ENCODE peak calls at places on chromosomes 12 and 14, in ten cellular contexts. One of them, this sample, is unnamed.

GRCh38 chr12:51932218-51933076 is 19.1 kb upstream of the ACVR1B start:
- DNase-seq in activated CD4-positive, CD25-positive, alpha-beta regulatory T cell treated with anti-CD3 and anti-CD28 coated beads, Interleukin-2, amount 50 U/mL, for 16 hours: no peak
- DNase-seq in stimulated activated CD4-positive, alpha-beta T cell treated with anti-CD3 and anti-CD28 coated beads, Interleukin-4, amount 100 ng/mL, for 1 hour: no peak
- DNase-seq in A673: no peak
- DNase-seq in left cardiac atrium: no peak
- DNase-seq in neural progenitor cell: no peak
- DNase-seq in GF-D8: no peak
- DNase-seq in activated T-cell treated with anti-CD3 and anti-CD28 coated beads, Interleukin-2, amount 50 U/mL, for 4 hours: no peak
- DNase-seq in T follicular helper cell: no peak
- DNase-seq in T-helper 9 cell: no peak
- DNase-seq in this sample: no peak

GRCh38 chr14:95895720-95896119 is 19.1 kb downstream of the TUNAR start:
- DNase-seq in activated CD4-positive, CD25-positive, alpha-beta regulatory T cell treated with anti-CD3 and anti-CD28 coated beads, Interleukin-2, amount 50 U/mL, for 16 hours: no peak
- DNase-seq in stimulated activated CD4-positive, alpha-beta T cell treated with anti-CD3 and anti-CD28 coated beads, Interleukin-4, amount 100 ng/mL, for 1 hour: peak; percentile 8
- DNase-seq in A673: peak; percentile 23
- DNase-seq in left cardiac atrium: no peak
- DNase-seq in neural progenitor cell: peak; percentile 63
- DNase-seq in GF-D8: no peak
- DNase-seq in activated T-cell treated with anti-CD3 and anti-CD28 coated beads, Interleukin-2, amount 50 U/mL, for 4 hours: no peak
- DNase-seq in T follicular helper cell: no peak
- DNase-seq in T-helper 9 cell: no peak
- DNase-seq in this sample: no peak

GRCh38 chr12:121916719-121917118 is 1.7 kb upstream of the CFAP251 start:
- DNase-seq in activated CD4-positive, CD25-positive, alpha-beta regulatory T cell treated with anti-CD3 and anti-CD28 coated beads, Interleukin-2, amount 50 U/mL, for 16 hours: no peak
- DNase-seq in stimulated activated CD4-positive, alpha-beta T cell treated with anti-CD3 and anti-CD28 coated beads, Interleukin-4, amount 100 ng/mL, for 1 hour: no peak
- DNase-seq in A673: peak; percentile 72
- DNase-seq in left cardiac atrium: no peak
- DNase-seq in neural progenitor cell: peak; percentile 74
- DNase-seq in GF-D8: no peak
- DNase-seq in activated T-cell treated with anti-CD3 and anti-CD28 coated beads, Interleukin-2, amount 50 U/mL, for 4 hours: no peak
- DNase-seq in T follicular helper cell: no peak
- DNase-seq in T-helper 9 cell: no peak
- DNase-seq in this sample: peak; percentile 28

GRCh38 chr12:79452906-79453305 is 237.9 kb downstream of the PAWR start:
- DNase-seq in activated CD4-positive, CD25-positive, alpha-beta regulatory T cell treated with anti-CD3 and anti-CD28 coated beads, Interleukin-2, amount 50 U/mL, for 16 hours: no peak
- DNase-seq in stimulated activated CD4-positive, alpha-beta T cell treated with anti-CD3 and anti-CD28 coated beads, Interleukin-4, amount 100 ng/mL, for 1 hour: no peak
- DNase-seq in A673: no peak
- DNase-seq in left cardiac atrium: no peak
- DNase-seq in neural progenitor cell: no peak
- DNase-seq in GF-D8: no peak
- DNase-seq in activated T-cell treated with anti-CD3 and anti-CD28 coated beads, Interleukin-2, amount 50 U/mL, for 4 hours: no peak
- DNase-seq in T follicular helper cell: no peak
- DNase-seq in T-helper 9 cell: no peak
- DNase-seq in this sample: no peak

GRCh38 chr12:101839324-101840283 is 8.8 kb upstream of the GNPTAB start:
- DNase-seq in activated CD4-positive, CD25-positive, alpha-beta regulatory T cell treated with anti-CD3 and anti-CD28 coated beads, Interleukin-2, amount 50 U/mL, for 16 hours: peak; percentile 37
- DNase-seq in stimulated activated CD4-positive, alpha-beta T cell treated with anti-CD3 and anti-CD28 coated beads, Interleukin-4, amount 100 ng/mL, for 1 hour: peak; percentile 56
- DNase-seq in A673: peak; percentile 73
- DNase-seq in left cardiac atrium: peak; percentile 55
- DNase-seq in neural progenitor cell: peak; percentile 64
- DNase-seq in GF-D8: peak; percentile 24
- DNase-seq in activated T-cell treated with anti-CD3 and anti-CD28 coated beads, Interleukin-2, amount 50 U/mL, for 4 hours: peak; percentile 67
- DNase-seq in T follicular helper cell: peak; percentile 65
- DNase-seq in T-helper 9 cell: peak; percentile 60
- DNase-seq in this sample: peak; percentile 58

GRCh38 chr14:69803753-69804152 is 6.7 kb upstream of the SLC10A1 start:
- DNase-seq in activated CD4-positive, CD25-positive, alpha-beta regulatory T cell treated with anti-CD3 and anti-CD28 coated beads, Interleukin-2, amount 50 U/mL, for 16 hours: no peak
- DNase-seq in stimulated activated CD4-positive, alpha-beta T cell treated with anti-CD3 and anti-CD28 coated beads, Interleukin-4, amount 100 ng/mL, for 1 hour: no peak
- DNase-seq in A673: no peak
- DNase-seq in left cardiac atrium: no peak
- DNase-seq in neural progenitor cell: no peak
- DNase-seq in GF-D8: no peak
- DNase-seq in activated T-cell treated with anti-CD3 and anti-CD28 coated beads, Interleukin-2, amount 50 U/mL, for 4 hours: no peak
- DNase-seq in T follicular helper cell: no peak
- DNase-seq in T-helper 9 cell: no peak
- DNase-seq in this sample: no peak

GRCh38 chr14:96303981-96304380 is 48.0 kb downstream of the BDKRB1 start:
- DNase-seq in activated CD4-positive, CD25-positive, alpha-beta regulatory T cell treated with anti-CD3 and anti-CD28 coated beads, Interleukin-2, amount 50 U/mL, for 16 hours: no peak
- DNase-seq in stimulated activated CD4-positive, alpha-beta T cell treated with anti-CD3 and anti-CD28 coated beads, Interleukin-4, amount 100 ng/mL, for 1 hour: no peak
- DNase-seq in A673: no peak
- DNase-seq in left cardiac atrium: no peak
- DNase-seq in neural progenitor cell: no peak
- DNase-seq in GF-D8: no peak
- DNase-seq in activated T-cell treated with anti-CD3 and anti-CD28 coated beads, Interleukin-2, amount 50 U/mL, for 4 hours: no peak
- DNase-seq in T follicular helper cell: no peak
- DNase-seq in T-helper 9 cell: no peak
- DNase-seq in this sample: no peak

GRCh38 chr12:96501139-96501741 is 11.9 kb downstream of the CFAP54 start:
- DNase-seq in activated CD4-positive, CD25-positive, alpha-beta regulatory T cell treated with anti-CD3 and anti-CD28 coated beads, Interleukin-2, amount 50 U/mL, for 16 hours: no peak
- DNase-seq in stimulated activated CD4-positive, alpha-beta T cell treated with anti-CD3 and anti-CD28 coated beads, Interleukin-4, amount 100 ng/mL, for 1 hour: no peak
- DNase-seq in A673: peak; percentile 48
- DNase-seq in left cardiac atrium: peak; percentile 58
- DNase-seq in neural progenitor cell: no peak
- DNase-seq in GF-D8: no peak
- DNase-seq in activated T-cell treated with anti-CD3 and anti-CD28 coated beads, Interleukin-2, amount 50 U/mL, for 4 hours: no peak
- DNase-seq in T follicular helper cell: no peak
- DNase-seq in T-helper 9 cell: no peak
- DNase-seq in this sample: no peak

GRCh38 chr12:66132408-66132807 is 1.9 kb upstream of the LLPH start:
- DNase-seq in activated CD4-positive, CD25-positive, alpha-beta regulatory T cell treated with anti-CD3 and anti-CD28 coated beads, Interleukin-2, amount 50 U/mL, for 16 hours: no peak
- DNase-seq in stimulated activated CD4-positive, alpha-beta T cell treated with anti-CD3 and anti-CD28 coated beads, Interleukin-4, amount 100 ng/mL, for 1 hour: no peak
- DNase-seq in A673: peak; percentile 38
- DNase-seq in left cardiac atrium: no peak
- DNase-seq in neural progenitor cell: no peak
- DNase-seq in GF-D8: no peak
- DNase-seq in activated T-cell treated with anti-CD3 and anti-CD28 coated beads, Interleukin-2, amount 50 U/mL, for 4 hours: no peak
- DNase-seq in T follicular helper cell: no peak
- DNase-seq in T-helper 9 cell: no peak
- DNase-seq in this sample: no peak

GRCh38 chr14:85461432-85462133 is 68.4 kb upstream of the FLRT2 start:
- DNase-seq in activated CD4-positive, CD25-positive, alpha-beta regulatory T cell treated with anti-CD3 and anti-CD28 coated beads, Interleukin-2, amount 50 U/mL, for 16 hours: no peak
- DNase-seq in stimulated activated CD4-positive, alpha-beta T cell treated with anti-CD3 and anti-CD28 coated beads, Interleukin-4, amount 100 ng/mL, for 1 hour: no peak
- DNase-seq in A673: no peak
- DNase-seq in left cardiac atrium: no peak
- DNase-seq in neural progenitor cell: no peak
- DNase-seq in GF-D8: no peak
- DNase-seq in activated T-cell treated with anti-CD3 and anti-CD28 coated beads, Interleukin-2, amount 50 U/mL, for 4 hours: no peak
- DNase-seq in T follicular helper cell: no peak
- DNase-seq in T-helper 9 cell: no peak
- DNase-seq in this sample: no peak

GRCh38 chr12:76010732-76011458 is 20.7 kb downstream of the PHLDA1 start:
- DNase-seq in activated CD4-positive, CD25-positive, alpha-beta regulatory T cell treated with anti-CD3 and anti-CD28 coated beads, Interleukin-2, amount 50 U/mL, for 16 hours: no peak
- DNase-seq in stimulated activated CD4-positive, alpha-beta T cell treated with anti-CD3 and anti-CD28 coated beads, Interleukin-4, amount 100 ng/mL, for 1 hour: no peak
- DNase-seq in A673: no peak
- DNase-seq in left cardiac atrium: no peak
- DNase-seq in neural progenitor cell: peak; percentile 25
- DNase-seq in GF-D8: no peak
- DNase-seq in activated T-cell treated with anti-CD3 and anti-CD28 coated beads, Interleukin-2, amount 50 U/mL, for 4 hours: no peak
- DNase-seq in T follicular helper cell: no peak
- DNase-seq in T-helper 9 cell: no peak
- DNase-seq in this sample: no peak

GRCh38 chr14:95515523-95516517 is 630 bp downstream of the SYNE3 start:
- DNase-seq in activated CD4-positive, CD25-positive, alpha-beta regulatory T cell treated with anti-CD3 and anti-CD28 coated beads, Interleukin-2, amount 50 U/mL, for 16 hours: peak; percentile 65
- DNase-seq in stimulated activated CD4-positive, alpha-beta T cell treated with anti-CD3 and anti-CD28 coated beads, Interleukin-4, amount 100 ng/mL, for 1 hour: peak; percentile 84
- DNase-seq in A673: peak; percentile 82
- DNase-seq in left cardiac atrium: peak; percentile 79
- DNase-seq in neural progenitor cell: peak; percentile 82
- DNase-seq in GF-D8: peak; percentile 45
- DNase-seq in activated T-cell treated with anti-CD3 and anti-CD28 coated beads, Interleukin-2, amount 50 U/mL, for 4 hours: peak; percentile 77
- DNase-seq in T follicular helper cell: peak; percentile 73
- DNase-seq in T-helper 9 cell: peak; percentile 82
- DNase-seq in this sample: peak; percentile 75

GRCh38 chr12:10167588-10167987 is 4.3 kb downstream of the OLR1 start:
- DNase-seq in activated CD4-positive, CD25-positive, alpha-beta regulatory T cell treated with anti-CD3 and anti-CD28 coated beads, Interleukin-2, amount 50 U/mL, for 16 hours: no peak
- DNase-seq in stimulated activated CD4-positive, alpha-beta T cell treated with anti-CD3 and anti-CD28 coated beads, Interleukin-4, amount 100 ng/mL, for 1 hour: no peak
- DNase-seq in A673: no peak
- DNase-seq in left cardiac atrium: no peak
- DNase-seq in neural progenitor cell: no peak
- DNase-seq in GF-D8: peak; percentile 36
- DNase-seq in activated T-cell treated with anti-CD3 and anti-CD28 coated beads, Interleukin-2, amount 50 U/mL, for 4 hours: no peak
- DNase-seq in T follicular helper cell: no peak
- DNase-seq in T-helper 9 cell: no peak
- DNase-seq in this sample: no peak

GRCh38 chr12:26092706-26093105 is 32.1 kb downstream of the BHLHE41 start:
- DNase-seq in activated CD4-positive, CD25-positive, alpha-beta regulatory T cell treated with anti-CD3 and anti-CD28 coated beads, Interleukin-2, amount 50 U/mL, for 16 hours: no peak
- DNase-seq in stimulated activated CD4-positive, alpha-beta T cell treated with anti-CD3 and anti-CD28 coated beads, Interleukin-4, amount 100 ng/mL, for 1 hour: no peak
- DNase-seq in A673: no peak
- DNase-seq in left cardiac atrium: no peak
- DNase-seq in neural progenitor cell: no peak
- DNase-seq in GF-D8: no peak
- DNase-seq in activated T-cell treated with anti-CD3 and anti-CD28 coated beads, Interleukin-2, amount 50 U/mL, for 4 hours: no peak
- DNase-seq in T follicular helper cell: no peak
- DNase-seq in T-helper 9 cell: no peak
- DNase-seq in this sample: no peak

GRCh38 chr12:113850309-113851056 is 115.6 kb downstream of the RBM19 start:
- DNase-seq in activated CD4-positive, CD25-positive, alpha-beta regulatory T cell treated with anti-CD3 and anti-CD28 coated beads, Interleukin-2, amount 50 U/mL, for 16 hours: no peak
- DNase-seq in stimulated activated CD4-positive, alpha-beta T cell treated with anti-CD3 and anti-CD28 coated beads, Interleukin-4, amount 100 ng/mL, for 1 hour: no peak
- DNase-seq in A673: no peak
- DNase-seq in left cardiac atrium: peak; percentile 83
- DNase-seq in neural progenitor cell: no peak
- DNase-seq in GF-D8: no peak
- DNase-seq in activated T-cell treated with anti-CD3 and anti-CD28 coated beads, Interleukin-2, amount 50 U/mL, for 4 hours: no peak
- DNase-seq in T follicular helper cell: no peak
- DNase-seq in T-helper 9 cell: no peak
- DNase-seq in this sample: no peak

GRCh38 chr14:98952595-98953325 is 319.2 kb downstream of the BCL11B start:
- DNase-seq in activated CD4-positive, CD25-positive, alpha-beta regulatory T cell treated with anti-CD3 and anti-CD28 coated beads, Interleukin-2, amount 50 U/mL, for 16 hours: no peak
- DNase-seq in stimulated activated CD4-positive, alpha-beta T cell treated with anti-CD3 and anti-CD28 coated beads, Interleukin-4, amount 100 ng/mL, for 1 hour: no peak
- DNase-seq in A673: peak; percentile 28
- DNase-seq in left cardiac atrium: no peak
- DNase-seq in neural progenitor cell: no peak
- DNase-seq in GF-D8: no peak
- DNase-seq in activated T-cell treated with anti-CD3 and anti-CD28 coated beads, Interleukin-2, amount 50 U/mL, for 4 hours: no peak
- DNase-seq in T follicular helper cell: no peak
- DNase-seq in T-helper 9 cell: no peak
- DNase-seq in this sample: no peak

GRCh38 chr14:100867631-100868315 is 35.7 kb downstream of the RTL1 start:
- DNase-seq in activated CD4-positive, CD25-positive, alpha-beta regulatory T cell treated with anti-CD3 and anti-CD28 coated beads, Interleukin-2, amount 50 U/mL, for 16 hours: no peak
- DNase-seq in stimulated activated CD4-positive, alpha-beta T cell treated with anti-CD3 and anti-CD28 coated beads, Interleukin-4, amount 100 ng/mL, for 1 hour: no peak
- DNase-seq in A673: no peak
- DNase-seq in left cardiac atrium: peak; percentile 13
- DNase-seq in neural progenitor cell: no peak
- DNase-seq in GF-D8: no peak
- DNase-seq in activated T-cell treated with anti-CD3 and anti-CD28 coated beads, Interleukin-2, amount 50 U/mL, for 4 hours: no peak
- DNase-seq in T follicular helper cell: no peak
- DNase-seq in T-helper 9 cell: no peak
- DNase-seq in this sample: no peak

GRCh38 chr14:104694991-104695659 is 5.7 kb downstream of the INF2 start:
- DNase-seq in activated CD4-positive, CD25-positive, alpha-beta regulatory T cell treated with anti-CD3 and anti-CD28 coated beads, Interleukin-2, amount 50 U/mL, for 16 hours: no peak
- DNase-seq in stimulated activated CD4-positive, alpha-beta T cell treated with anti-CD3 and anti-CD28 coated beads, Interleukin-4, amount 100 ng/mL, for 1 hour: no peak
- DNase-seq in A673: peak; percentile 41
- DNase-seq in left cardiac atrium: no peak
- DNase-seq in neural progenitor cell: no peak
- DNase-seq in GF-D8: no peak
- DNase-seq in activated T-cell treated with anti-CD3 and anti-CD28 coated beads, Interleukin-2, amount 50 U/mL, for 4 hours: no peak
- DNase-seq in T follicular helper cell: no peak
- DNase-seq in T-helper 9 cell: no peak
- DNase-seq in this sample: no peak

GRCh38 chr12:51755251-51755650 is 93.3 kb downstream of the FIGNL2 start:
- DNase-seq in activated CD4-positive, CD25-positive, alpha-beta regulatory T cell treated with anti-CD3 and anti-CD28 coated beads, Interleukin-2, amount 50 U/mL, for 16 hours: no peak
- DNase-seq in stimulated activated CD4-positive, alpha-beta T cell treated with anti-CD3 and anti-CD28 coated beads, Interleukin-4, amount 100 ng/mL, for 1 hour: no peak
- DNase-seq in A673: no peak
- DNase-seq in left cardiac atrium: no peak
- DNase-seq in neural progenitor cell: no peak
- DNase-seq in GF-D8: no peak
- DNase-seq in activated T-cell treated with anti-CD3 and anti-CD28 coated beads, Interleukin-2, amount 50 U/mL, for 4 hours: no peak
- DNase-seq in T follicular helper cell: no peak
- DNase-seq in T-helper 9 cell: no peak
- DNase-seq in this sample: no peak

GRCh38 chr12:47775100-47775911 is 2.3 kb downstream of the SLC48A1 start:
- DNase-seq in activated CD4-positive, CD25-positive, alpha-beta regulatory T cell treated with anti-CD3 and anti-CD28 coated beads, Interleukin-2, amount 50 U/mL, for 16 hours: no peak
- DNase-seq in stimulated activated CD4-positive, alpha-beta T cell treated with anti-CD3 and anti-CD28 coated beads, Interleukin-4, amount 100 ng/mL, for 1 hour: no peak
- DNase-seq in A673: peak; percentile 46
- DNase-seq in left cardiac atrium: no peak
- DNase-seq in neural progenitor cell: no peak
- DNase-seq in GF-D8: peak; percentile 79
- DNase-seq in activated T-cell treated with anti-CD3 and anti-CD28 coated beads, Interleukin-2, amount 50 U/mL, for 4 hours: no peak
- DNase-seq in T follicular helper cell: no peak
- DNase-seq in T-helper 9 cell: no peak
- DNase-seq in this sample: no peak

GRCh38 chr12:67424784-67425183 is 155.6 kb downstream of the CAND1 start:
- DNase-seq in activated CD4-positive, CD25-positive, alpha-beta regulatory T cell treated with anti-CD3 and anti-CD28 coated beads, Interleukin-2, amount 50 U/mL, for 16 hours: no peak
- DNase-seq in stimulated activated CD4-positive, alpha-beta T cell treated with anti-CD3 and anti-CD28 coated beads, Interleukin-4, amount 100 ng/mL, for 1 hour: no peak
- DNase-seq in A673: no peak
- DNase-seq in left cardiac atrium: no peak
- DNase-seq in neural progenitor cell: no peak
- DNase-seq in GF-D8: no peak
- DNase-seq in activated T-cell treated with anti-CD3 and anti-CD28 coated beads, Interleukin-2, amount 50 U/mL, for 4 hours: no peak
- DNase-seq in T follicular helper cell: no peak
- DNase-seq in T-helper 9 cell: no peak
- DNase-seq in this sample: no peak

GRCh38 chr12:80818878-80819277 is 102.2 kb downstream of the MYF5 start:
- DNase-seq in activated CD4-positive, CD25-positive, alpha-beta regulatory T cell treated with anti-CD3 and anti-CD28 coated beads, Interleukin-2, amount 50 U/mL, for 16 hours: no peak
- DNase-seq in stimulated activated CD4-positive, alpha-beta T cell treated with anti-CD3 and anti-CD28 coated beads, Interleukin-4, amount 100 ng/mL, for 1 hour: no peak
- DNase-seq in A673: no peak
- DNase-seq in left cardiac atrium: no peak
- DNase-seq in neural progenitor cell: no peak
- DNase-seq in GF-D8: no peak
- DNase-seq in activated T-cell treated with anti-CD3 and anti-CD28 coated beads, Interleukin-2, amount 50 U/mL, for 4 hours: no peak
- DNase-seq in T follicular helper cell: no peak
- DNase-seq in T-helper 9 cell: no peak
- DNase-seq in this sample: no peak

GRCh38 chr14:59107819-59108218 is 80.6 kb upstream of the DAAM1 start:
- DNase-seq in activated CD4-positive, CD25-positive, alpha-beta regulatory T cell treated with anti-CD3 and anti-CD28 coated beads, Interleukin-2, amount 50 U/mL, for 16 hours: no peak
- DNase-seq in stimulated activated CD4-positive, alpha-beta T cell treated with anti-CD3 and anti-CD28 coated beads, Interleukin-4, amount 100 ng/mL, for 1 hour: no peak
- DNase-seq in A673: no peak
- DNase-seq in left cardiac atrium: no peak
- DNase-seq in neural progenitor cell: no peak
- DNase-seq in GF-D8: no peak
- DNase-seq in activated T-cell treated with anti-CD3 and anti-CD28 coated beads, Interleukin-2, amount 50 U/mL, for 4 hours: no peak
- DNase-seq in T follicular helper cell: no peak
- DNase-seq in T-helper 9 cell: no peak
- DNase-seq in this sample: no peak

GRCh38 chr12:11576104-11576503 is 73.4 kb upstream of the ETV6 start:
- DNase-seq in activated CD4-positive, CD25-positive, alpha-beta regulatory T cell treated with anti-CD3 and anti-CD28 coated beads, Interleukin-2, amount 50 U/mL, for 16 hours: no peak
- DNase-seq in stimulated activated CD4-positive, alpha-beta T cell treated with anti-CD3 and anti-CD28 coated beads, Interleukin-4, amount 100 ng/mL, for 1 hour: peak; percentile 20
- DNase-seq in A673: peak; percentile 35
- DNase-seq in left cardiac atrium: peak; percentile 27
- DNase-seq in neural progenitor cell: no peak
- DNase-seq in GF-D8: no peak
- DNase-seq in activated T-cell treated with anti-CD3 and anti-CD28 coated beads, Interleukin-2, amount 50 U/mL, for 4 hours: no peak
- DNase-seq in T follicular helper cell: no peak
- DNase-seq in T-helper 9 cell: no peak
- DNase-seq in this sample: no peak

GRCh38 chr14:68685419-68686211 is 107.3 kb downstream of the ZFP36L1 start:
- DNase-seq in activated CD4-positive, CD25-positive, alpha-beta regulatory T cell treated with anti-CD3 and anti-CD28 coated beads, Interleukin-2, amount 50 U/mL, for 16 hours: peak; percentile 60
- DNase-seq in stimulated activated CD4-positive, alpha-beta T cell treated with anti-CD3 and anti-CD28 coated beads, Interleukin-4, amount 100 ng/mL, for 1 hour: peak; percentile 67
- DNase-seq in A673: no peak
- DNase-seq in left cardiac atrium: no peak
- DNase-seq in neural progenitor cell: no peak
- DNase-seq in GF-D8: no peak
- DNase-seq in activated T-cell treated with anti-CD3 and anti-CD28 coated beads, Interleukin-2, amount 50 U/mL, for 4 hours: peak; percentile 72
- DNase-seq in T follicular helper cell: peak; percentile 74
- DNase-seq in T-helper 9 cell: peak; percentile 70
- DNase-seq in this sample: no peak

GRCh38 chr12:77163068-77163810 is 97.9 kb upstream of the E2F7 start:
- DNase-seq in activated CD4-positive, CD25-positive, alpha-beta regulatory T cell treated with anti-CD3 and anti-CD28 coated beads, Interleukin-2, amount 50 U/mL, for 16 hours: no peak
- DNase-seq in stimulated activated CD4-positive, alpha-beta T cell treated with anti-CD3 and anti-CD28 coated beads, Interleukin-4, amount 100 ng/mL, for 1 hour: no peak
- DNase-seq in A673: no peak
- DNase-seq in left cardiac atrium: no peak
- DNase-seq in neural progenitor cell: no peak
- DNase-seq in GF-D8: no peak
- DNase-seq in activated T-cell treated with anti-CD3 and anti-CD28 coated beads, Interleukin-2, amount 50 U/mL, for 4 hours: no peak
- DNase-seq in T follicular helper cell: no peak
- DNase-seq in T-helper 9 cell: no peak
- DNase-seq in this sample: no peak

GRCh38 chr12:107411792-107412535 is 273.6 kb upstream of the PWP1 start:
- DNase-seq in activated CD4-positive, CD25-positive, alpha-beta regulatory T cell treated with anti-CD3 and anti-CD28 coated beads, Interleukin-2, amount 50 U/mL, for 16 hours: no peak
- DNase-seq in stimulated activated CD4-positive, alpha-beta T cell treated with anti-CD3 and anti-CD28 coated beads, Interleukin-4, amount 100 ng/mL, for 1 hour: no peak
- DNase-seq in A673: no peak
- DNase-seq in left cardiac atrium: no peak
- DNase-seq in neural progenitor cell: no peak
- DNase-seq in GF-D8: no peak
- DNase-seq in activated T-cell treated with anti-CD3 and anti-CD28 coated beads, Interleukin-2, amount 50 U/mL, for 4 hours: no peak
- DNase-seq in T follicular helper cell: no peak
- DNase-seq in T-helper 9 cell: no peak
- DNase-seq in this sample: no peak

GRCh38 chr12:106801830-106802561 is 27.5 kb downstream of the RIC8B start:
- DNase-seq in activated CD4-positive, CD25-positive, alpha-beta regulatory T cell treated with anti-CD3 and anti-CD28 coated beads, Interleukin-2, amount 50 U/mL, for 16 hours: no peak
- DNase-seq in stimulated activated CD4-positive, alpha-beta T cell treated with anti-CD3 and anti-CD28 coated beads, Interleukin-4, amount 100 ng/mL, for 1 hour: no peak
- DNase-seq in A673: no peak
- DNase-seq in left cardiac atrium: no peak
- DNase-seq in neural progenitor cell: no peak
- DNase-seq in GF-D8: no peak
- DNase-seq in activated T-cell treated with anti-CD3 and anti-CD28 coated beads, Interleukin-2, amount 50 U/mL, for 4 hours: no peak
- DNase-seq in T follicular helper cell: no peak
- DNase-seq in T-helper 9 cell: no peak
- DNase-seq in this sample: no peak

This sample was measured in retina.